ENCODE peak calls at places on chromosomes 6 and 20, in four cellular contexts. J is right lobe of liver, Z is upper lobe of right lung, E is mesendoderm. T is an unnamed sample.

GRCh38 chr6:132675749-132676148 is 16.8 kb upstream of the TAAR1 start:
- DNase-seq in Z (no peak), J (no peak), E (no peak), T (no peak)

GRCh38 chr20:2871555-2872303 is 1.6 kb upstream of the PTPRA start:
- DNase-seq in Z (no peak), E (peak; percentile 16), J (no peak), T (no peak)

GRCh38 chr6:106630366-106630765 is 988 bp downstream of the QRSL1 start:
- DNase-seq in J (no peak), E (peak; percentile 4), Z (no peak), T (no peak)

GRCh38 chr20:1330075-1330830 is 1.3 kb upstream of the SDCBP2 start:
- DNase-seq in Z (no peak), J (peak; percentile 87), E (no peak), T (peak; percentile 90)

GRCh38 chr6:168215121-168215808 is 104.3 kb downstream of the DACT2 start:
- DNase-seq in E (no peak), Z (no peak), J (no peak), T (no peak)

GRCh38 chr6:90044833-90045337 is 150.6 kb downstream of the GJA10 start:
- DNase-seq in E (peak; percentile 15), Z (no peak), J (no peak), T (no peak)

GRCh38 chr6:132456700-132457143 is 55.4 kb upstream of the MOXD1 start:
- DNase-seq in Z (peak; percentile 70), J (no peak), E (peak; percentile 22), T (no peak)

GRCh38 chr20:50333856-50334255 is 143.2 kb downstream of the CEBPB start:
- DNase-seq in J (no peak), E (no peak), Z (no peak), T (no peak)

GRCh38 chr20:64142546-64142945 is 21.7 kb upstream of the MYT1 start:
- DNase-seq in J (no peak), Z (peak; percentile 38), E (no peak), T (peak; percentile 21)

DNA sequence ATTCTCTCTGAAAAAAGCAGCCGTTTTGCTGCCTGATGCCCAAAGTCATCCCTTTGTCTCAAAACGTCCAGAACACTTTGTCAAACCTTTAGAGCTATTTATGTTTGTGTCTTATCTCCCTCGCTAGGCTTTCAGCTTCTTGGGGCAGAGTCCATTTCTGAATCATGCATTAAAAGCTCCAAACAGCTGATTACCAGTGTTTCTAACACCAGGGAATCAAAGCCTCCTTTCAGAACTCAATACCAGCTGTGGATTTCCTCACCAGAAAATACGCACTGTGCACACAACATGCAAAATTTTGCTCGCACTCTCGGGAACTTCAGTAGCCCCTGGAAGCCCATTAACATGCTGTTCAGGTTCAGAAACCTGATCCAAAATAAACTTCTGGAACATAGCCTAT is 333.3 kb downstream of the HACE1 start:
- DNase-seq in J (no peak), Z (no peak), E (no peak), T (no peak)
- H3K27me3 ChIP-seq in J (peaks cover 11% of the 10 kb centered on the region), Z (no peaks in the 10 kb centered on the region), E (no peaks in the 10 kb centered on the region), T (no peaks in the 10 kb centered on the region)

GRCh38 chr6:27250277-27250954 is 2.9 kb downstream of the PRSS16 start:
- DNase-seq in E (no peak), J (no peak), Z (no peak), T (no peak)

GRCh38 chr6:27251672-27252251 is 4.3 kb downstream of the PRSS16 start:
- DNase-seq in Z (peak; percentile 94), E (peak; percentile 98), J (no peak), T (peak; percentile 75)

GRCh38 chr6:27248783-27249182 is 1.3 kb downstream of the PRSS16 start:
- DNase-seq in Z (no peak), J (no peak), E (no peak), T (no peak)

GRCh38 chr6:27254566-27254965 is 7.1 kb downstream of the PRSS16 start:
- DNase-seq in J (no peak), E (no peak), Z (no peak), T (no peak)

DNA sequence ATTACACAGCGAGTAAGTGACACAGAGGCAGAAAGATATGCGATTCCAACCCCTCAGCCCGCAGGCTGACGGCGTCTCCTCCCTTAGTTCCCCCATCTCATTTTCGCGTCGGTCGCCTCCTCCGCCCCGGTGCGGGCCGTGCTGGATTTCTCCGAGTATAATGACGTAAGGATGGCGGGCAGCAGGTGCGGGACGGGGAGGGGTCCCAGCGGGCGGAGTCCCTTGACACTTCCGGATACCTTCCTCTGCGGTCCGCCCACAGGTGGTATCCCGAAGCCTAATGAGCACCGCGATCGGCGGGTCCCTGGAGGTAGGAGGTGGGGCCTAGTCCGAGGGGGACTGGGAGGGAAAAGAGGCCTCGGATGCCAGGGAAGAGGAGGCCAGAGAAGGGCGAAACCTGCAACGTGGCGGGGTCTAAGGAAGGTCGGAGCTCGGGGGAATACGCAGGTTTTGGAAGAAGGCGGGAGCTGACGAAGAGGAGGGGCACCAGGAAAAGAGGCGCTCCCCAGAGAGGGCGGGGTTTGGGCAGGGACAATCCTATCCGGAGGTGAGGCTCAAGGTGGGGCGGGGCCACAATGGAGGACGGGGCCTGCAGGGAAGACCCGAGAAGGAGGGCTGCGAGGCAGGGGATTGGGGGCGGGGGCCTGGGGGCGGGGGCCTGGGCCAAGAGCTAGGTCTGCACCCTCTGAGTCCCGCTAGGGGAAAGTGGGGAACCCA is 3.6 kb downstream of the PRSS16 start:
- DNase-seq in E (peak; percentile 98), Z (peak; percentile 97), J (no peak), T (peak; percentile 87)
- H3K27ac ChIP-seq in E (peak overlapping the region; percentile 74), Z (peak overlapping the region; percentile 84), J (no peak overlapping the region), T (peak overlapping the region; percentile 88)

GRCh38 chr20:46035253-46035652 is 6.2 kb downstream of the SLC12A5 start:
- DNase-seq in Z (no peak), E (no peak), J (no peak), T (no peak)

GRCh38 chr20:46035713-46036112 is 6.7 kb downstream of the SLC12A5 start:
- DNase-seq in Z (no peak), J (no peak), E (no peak), T (no peak)

GRCh38 chr20:46037036-46037435 is 8.0 kb downstream of the SLC12A5 start:
- DNase-seq in J (no peak), E (no peak), Z (no peak), T (no peak)

GRCh38 chr20:46034039-46034438 is 5.0 kb downstream of the SLC12A5 start:
- DNase-seq in Z (no peak), E (no peak), J (no peak), T (no peak)

DNA sequence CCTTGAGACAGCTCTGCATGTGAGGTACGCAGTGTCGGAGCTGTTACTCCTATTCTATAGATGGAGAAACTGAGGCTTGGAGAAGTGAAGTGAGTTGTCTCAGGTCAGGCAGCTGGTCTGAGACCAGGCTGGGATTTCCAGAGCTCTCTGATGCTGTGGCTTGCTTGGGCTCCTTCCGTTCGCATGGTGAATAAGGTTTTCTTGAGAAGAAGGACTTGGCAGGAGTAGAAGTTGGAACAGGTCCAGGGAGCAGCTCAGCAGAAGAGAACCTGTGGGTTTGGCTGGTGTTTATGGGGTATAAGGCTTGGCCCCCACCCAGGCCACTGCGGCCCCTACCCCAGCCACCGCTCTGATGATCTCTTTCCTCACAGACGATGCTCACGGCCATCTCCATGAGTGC is 7.4 kb downstream of the SLC12A5 start:
- DNase-seq in Z (no peak), J (no peak), E (no peak), T (no peak)
- H3K27me3 ChIP-seq in Z (peaks cover 54% of the 10 kb centered on the region), J (peaks cover 10% of the 10 kb centered on the region), E (peaks cover 32% of the 10 kb centered on the region), T (peaks cover 8% of the 10 kb centered on the region)

GRCh38 chr6:126040826-126041225 is 54.5 kb downstream of the TRMT11 start:
- DNase-seq in J (no peak), E (no peak), Z (no peak), T (no peak)
- H3K27ac ChIP-seq in J (no peak overlapping the region), E (no peak overlapping the region), Z (peak overlapping the region; percentile 45), T (peak overlapping the region; percentile 17)

GRCh38 chr20:31341470-31341869 is 26.9 kb upstream of the DEFB118 start:
- DNase-seq in Z (no peak), E (no peak), J (no peak), T (no peak)
- H3K27me3 ChIP-seq in Z (no peaks in the 10 kb centered on the region), E (no peaks in the 10 kb centered on the region), J (no peaks in the 10 kb centered on the region), T (no peaks in the 10 kb centered on the region)

GRCh38 chr20:36017034-36017951 is 48.9 kb downstream of the CNBD2 start:
- DNase-seq in J (no peak), Z (peak; percentile 84), E (no peak), T (no peak)
- H3K27ac ChIP-seq in J (peak overlapping the region; percentile 33), Z (peak overlapping the region; percentile 73), E (no peak overlapping the region), T (no peak overlapping the region)

DNA sequence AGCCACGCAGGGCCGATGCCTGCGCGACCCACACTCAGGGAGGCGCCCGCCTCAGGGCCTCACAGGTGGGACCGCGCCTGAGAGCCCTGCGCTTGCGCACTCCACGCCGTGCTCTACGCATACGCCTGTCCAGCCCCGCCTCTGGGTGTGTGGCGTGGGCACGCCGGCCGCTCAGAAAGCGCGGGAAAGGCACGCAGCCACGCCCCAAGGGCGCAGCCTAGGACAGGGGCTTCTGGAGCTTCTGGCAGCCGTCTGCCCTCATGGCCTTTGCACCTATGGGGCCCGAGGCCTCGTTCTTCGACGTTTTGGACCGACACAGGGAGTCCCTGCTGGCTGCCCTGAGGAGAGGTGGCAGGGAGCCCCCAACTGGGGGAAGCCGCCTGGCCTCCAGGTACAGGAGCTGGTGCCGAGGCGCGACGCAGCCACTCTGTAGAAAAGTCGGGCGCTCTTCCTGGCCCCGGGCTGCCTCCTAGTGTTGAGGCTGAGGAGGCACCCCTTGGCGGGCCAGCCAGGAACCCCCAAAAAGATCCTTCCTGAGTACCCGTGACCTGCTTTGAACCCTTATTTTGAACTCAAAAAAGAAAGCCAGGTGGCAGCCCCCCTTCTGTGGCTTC is at the start of gene SPO11:
- DNase-seq in J (no peak), Z (no peak), E (peak; percentile 45), T (no peak)
- H3K27me3 ChIP-seq in J (peaks cover 9% of the 10 kb centered on the region), Z (peaks cover 28% of the 10 kb centered on the region), E (no peaks in the 10 kb centered on the region), T (no peaks in the 10 kb centered on the region)

GRCh38 chr20:51733070-51733469 is 35.1 kb downstream of the ATP9A start:
- DNase-seq in E (no peak), J (no peak), Z (no peak), T (no peak)
- H3K27ac ChIP-seq in E (no peak overlapping the region), J (no peak overlapping the region), Z (no peak overlapping the region), T (peak overlapping the region; percentile 9)

DNA sequence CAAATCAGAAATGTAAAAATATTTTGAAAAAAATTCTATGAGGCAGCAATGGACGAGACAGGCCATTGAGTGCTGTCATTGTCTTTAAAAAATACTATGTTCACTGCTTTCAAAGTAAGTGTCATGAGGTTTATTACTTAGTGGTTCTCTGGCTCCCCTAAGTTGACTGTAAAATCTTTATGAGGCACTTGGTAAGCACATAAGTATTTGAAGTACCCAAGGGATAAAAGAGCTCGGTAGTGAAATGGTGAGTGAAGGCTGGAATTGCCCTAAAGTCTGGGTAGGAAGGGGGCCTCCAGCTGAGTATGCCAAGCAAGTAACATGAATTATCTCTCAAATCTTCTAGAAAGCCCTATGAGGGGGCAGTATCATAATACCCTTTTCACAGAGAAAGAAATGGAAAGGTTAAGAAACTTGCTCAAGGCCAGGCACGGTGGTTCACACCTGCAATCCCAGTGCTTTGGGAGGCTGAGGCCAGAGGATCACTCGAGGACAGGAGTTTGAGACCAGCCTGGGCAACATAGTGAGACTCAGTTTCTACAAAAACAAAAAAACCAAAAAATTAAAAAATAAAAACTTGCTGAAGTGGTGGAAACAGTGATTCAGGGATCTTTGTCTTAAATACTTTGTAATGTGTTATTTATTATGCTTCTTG is 5.5 kb upstream of the CTCFL start:
- DNase-seq in Z (no peak), E (no peak), J (no peak), T (no peak)
- H3K27me3 ChIP-seq in Z (no peaks in the 10 kb centered on the region), E (no peaks in the 10 kb centered on the region), J (no peaks in the 10 kb centered on the region), T (no peaks in the 10 kb centered on the region)

GRCh38 chr6:18561006-18561750 is 174.0 kb downstream of the RNF144B start:
- DNase-seq in Z (no peak), E (no peak), J (no peak), T (no peak)
- H3K27ac ChIP-seq in Z (no peak overlapping the region), E (no peak overlapping the region), J (no peak overlapping the region), T (no peak overlapping the region)